ENCODE peak calls at places on chromosomes 2 and 18, in eight cellular contexts. O, L, J, Z, F, Q, K and G are unnamed samples.

GRCh38 chr2:218832520-218832919 is 917 bp upstream of the PRKAG3 start:
- DNase-seq in O (no peak), Z (no peak), L (no peak), F (no peak), Q (no peak), J (no peak), K (peak), G (no peak)

GRCh38 chr2:218853766-218854165 is 5.8 kb upstream of the WNT6 start:
- DNase-seq in K (peak), J (peak), O (no peak), L (peak), Z (no peak), F (no peak), Q (no peak), G (no peak)

GRCh38 chr2:212539145-212539880 is 711 bp upstream of the ERBB4 start:
- DNase-seq in J (peak), L (no peak), Z (no peak), Q (peak), O (peak), K (peak), F (no peak), G (peak)

GRCh38 chr2:96888082-96889011 is 18.5 kb upstream of the SEMA4C start:
- DNase-seq in Z (no peak), Q (no peak), O (no peak), L (no peak), F (no peak), K (no peak), J (no peak), G (no peak)

GRCh38 chr2:223635080-223635479 is 32.9 kb upstream of the SCG2 start:
- DNase-seq in Z (no peak), Q (no peak), L (no peak), O (no peak), K (no peak), F (no peak), J (no peak), G (no peak)

GRCh38 chr2:26088038-26088643 is 54.3 kb downstream of the RAB10 start:
- DNase-seq in O (peak), F (no peak), Q (no peak), L (no peak), K (peak), Z (no peak), J (no peak), G (no peak)

GRCh38 chr18:58977223-58977622 is 112.5 kb downstream of the ZNF532 start:
- DNase-seq in Z (no peak), L (peak), K (no peak), Q (no peak), O (no peak), F (no peak), J (peak), G (no peak)

GRCh38 chr2:237113026-237113810 is 27.5 kb downstream of the COPS8 start:
- DNase-seq in Q (no peak), Z (no peak), J (no peak), L (no peak), F (no peak), O (no peak), K (no peak), G (no peak)

GRCh38 chr2:150076281-150076680 is 411.2 kb downstream of the RND3 start:
- DNase-seq in J (no peak), O (no peak), Q (no peak), K (no peak), L (no peak), F (no peak), Z (no peak), G (no peak)

GRCh38 chr18:50902797-50903196 is 23.9 kb downstream of the ME2 start:
- DNase-seq in F (no peak), Q (no peak), O (no peak), Z (no peak), L (no peak), K (no peak), J (no peak), G (no peak)

GRCh38 chr2:98510322-98510662 is 65.6 kb downstream of the INPP4A start:
- DNase-seq in F (no peak), K (no peak), Z (no peak), O (no peak), L (no peak), Q (no peak), J (no peak), G (no peak)

GRCh38 chr2:55047677-55048299 is 2.5 kb downstream of the RTN4 start:
- DNase-seq in O (peak), K (peak), F (no peak), L (no peak), Q (no peak), J (no peak), Z (peak), G (no peak)

GRCh38 chr18:58112174-58112573 is 68.1 kb downstream of the NEDD4L start:
- DNase-seq in O (no peak), L (no peak), Z (no peak), Q (no peak), F (no peak), J (no peak), K (no peak), G (no peak)

GRCh38 chr2:73730810-73731209 is 6.3 kb downstream of the TPRKB start:
- DNase-seq in F (no peak), O (no peak), J (no peak), Q (no peak), L (no peak), K (no peak), Z (no peak), G (no peak)

GRCh38 chr2:205477016-205477705 is 205.1 kb upstream of the NRP2 start:
- DNase-seq in Z (no peak), L (no peak), K (no peak), O (no peak), F (no peak), Q (no peak), J (no peak), G (no peak)

GRCh38 chr2:15582645-15583340 is 8.9 kb upstream of the DDX1 start:
- DNase-seq in L (no peak), O (peak), F (no peak), K (no peak), Z (no peak), J (no peak), Q (no peak), G (no peak)

GRCh38 chr2:168687314-168687713 is 115.1 kb upstream of the NOSTRIN start:
- DNase-seq in K (no peak), L (no peak), Z (no peak), J (peak), O (peak), Q (no peak), F (no peak), G (no peak)

GRCh38 chr18:70454705-70455322 is 166.0 kb downstream of the SOCS6 start:
- DNase-seq in F (no peak), J (no peak), O (peak), K (peak), Q (peak), Z (peak), L (peak), G (peak)

GRCh38 chr2:222690564-222691200 is 19.2 kb downstream of the MOGAT1 start:
- DNase-seq in Z (peak), Q (peak), O (peak), J (peak), F (peak), L (no peak), K (peak), G (peak)

GRCh38 chr2:18704224-18704623 is 114.9 kb upstream of the NT5C1B start:
- DNase-seq in L (no peak), K (no peak), O (no peak), F (no peak), J (no peak), Q (no peak), Z (no peak), G (no peak)

GRCh38 chr18:58412844-58413666 is 215.8 kb downstream of the ALPK2 start:
- DNase-seq in Q (no peak), O (no peak), K (no peak), J (no peak), F (no peak), L (no peak), Z (no peak), G (no peak)

GRCh38 chr2:25478736-25479135 is 137.0 kb upstream of the DNMT3A start:
- DNase-seq in F (no peak), J (no peak), Q (no peak), K (no peak), Z (no peak), L (no peak), O (no peak), G (no peak)

GRCh38 chr2:37325625-37326071 is 1.0 kb upstream of the PRKD3 start:
- DNase-seq in Z (no peak), J (peak), F (no peak), K (no peak), Q (no peak), O (no peak), L (no peak), G (no peak)

GRCh38 chr2:119407430-119408220 is 24.0 kb upstream of the TMEM37 start:
- DNase-seq in J (peak), Z (peak), O (peak), L (no peak), F (no peak), K (peak), Q (peak), G (peak)

GRCh38 chr2:110678457-110679336 is 834 bp upstream of the BUB1 start:
- DNase-seq in L (no peak), F (no peak), Z (peak), Q (no peak), O (peak), J (peak), K (peak), G (no peak)

GRCh38 chr2:127085260-127085666 is 21.7 kb downstream of the BIN1 start:
- DNase-seq in J (no peak), O (peak), Z (peak), K (no peak), L (no peak), F (no peak), Q (no peak), G (no peak)

GRCh38 chr2:229675569-229675968 is 38.8 kb downstream of the DNER start:
- DNase-seq in K (peak), Z (no peak), Q (no peak), F (no peak), J (no peak), L (no peak), O (no peak), G (no peak)

GRCh38 chr2:120503793-120504571 is 158.0 kb downstream of the INHBB start:
- DNase-seq in Z (no peak), F (no peak), J (no peak), L (no peak), O (no peak), K (peak), Q (no peak), G (no peak)

GRCh38 chr2:209872675-209873074 is 101.0 kb downstream of the UNC80 start:
- DNase-seq in F (no peak), Z (no peak), Q (no peak), L (peak), J (peak), O (no peak), K (peak), G (no peak)

GRCh38 chr2:121007490-121007853 is 271.8 kb downstream of the GLI2 start:
- DNase-seq in Z (no peak), K (no peak), O (no peak), J (no peak), L (no peak), Q (no peak), F (no peak), G (no peak)

GRCh38 chr2:42102606-42103450 is 55.0 kb downstream of the PKDCC start:
- DNase-seq in O (peak), Z (no peak), J (peak), L (no peak), Q (peak), F (no peak), K (peak), G (no peak)